ENCODE peak calls at places on chromosomes 2 and 18, in seven cellular contexts. K is HL-60, A is spleen, U is HepG2, E is suprapubic skin, V is endothelial cell of umbilical vein, M is prostate gland. Z is an unnamed sample.
A peak's percentile ranks its signal among the peaks of the same experiment; 100 is the strongest.

GRCh38 chr2:96169868-96170507 is 24.7 kb upstream of the DUSP2 start:
- DNase-seq in K (no peak), A (no peak), U (no peak), E (no peak), V (no peak), M (no peak), Z (no peak)

GRCh38 chr18:6683112-6683876 is 46.2 kb upstream of the ARHGAP28 start:
- DNase-seq in K (no peak), A (no peak), U (no peak), E (no peak), V (peak; percentile 57), M (no peak), Z (no peak)

GRCh38 chr2:219298759-219299371 is 10.3 kb downstream of the PTPRN start:
- DNase-seq in K (peak; percentile 65), A (peak; percentile 95), U (peak; percentile 68), E (peak; percentile 89), V (peak; percentile 67), M (peak; percentile 85), Z (peak; percentile 90)

GRCh38 chr2:10987439-10987838 is 75.7 kb downstream of the KCNF1 start:
- DNase-seq in K (no peak), A (no peak), U (no peak), E (no peak), V (no peak), M (no peak), Z (no peak)

GRCh38 chr2:2775018-2775417 is 443.9 kb upstream of the MYT1L start:
- DNase-seq in K (no peak), A (no peak), U (no peak), E (no peak), V (no peak), M (no peak), Z (no peak)

GRCh38 chr18:76913583-76913982 is 91.2 kb downstream of the ZNF236 start:
- DNase-seq in K (no peak), A (no peak), U (no peak), E (no peak), V (no peak), M (no peak), Z (no peak)

GRCh38 chr2:99689135-99689742 is 199.4 kb upstream of the REV1 start:
- DNase-seq in K (no peak), A (no peak), U (no peak), E (no peak), V (no peak), M (no peak), Z (no peak)

GRCh38 chr18:58087928-58088722 is 44.1 kb downstream of the NEDD4L start:
- DNase-seq in K (no peak), A (no peak), U (no peak), E (no peak), V (no peak), M (peak; percentile 67), Z (no peak)

GRCh38 chr18:62717059-62717849 is 1.9 kb downstream of the PHLPP1 start:
- DNase-seq in K (peak; percentile 65), A (no peak), U (peak; percentile 48), E (peak; percentile 74), V (peak; percentile 58), M (peak; percentile 65), Z (no peak)

GRCh38 chr18:44939037-44939665 is 258.5 kb downstream of the SETBP1 start:
- DNase-seq in K (no peak), A (no peak), U (no peak), E (no peak), V (no peak), M (no peak), Z (no peak)

GRCh38 chr2:218329027-218329825 is 27.4 kb upstream of the CATIP start:
- DNase-seq in K (no peak), A (no peak), U (no peak), E (no peak), V (no peak), M (no peak), Z (no peak)

GRCh38 chr2:144522741-144523605 is 3.1 kb upstream of the ZEB2 start:
- DNase-seq in K (no peak), A (peak; percentile 80), U (no peak), E (peak; percentile 68), V (peak; percentile 39), M (no peak), Z (no peak)

GRCh38 chr2:199455533-199456382 is 2.0 kb downstream of the SATB2 start:
- DNase-seq in K (peak; percentile 66), A (peak; percentile 79), U (peak; percentile 80), E (peak; percentile 68), V (no peak), M (no peak), Z (peak; percentile 5)

GRCh38 chr18:848062-848795 is 36.2 kb upstream of the YES1 start:
- DNase-seq in K (no peak), A (no peak), U (peak; percentile 77), E (no peak), V (no peak), M (no peak), Z (no peak)
- TF ChIP-seq POLR2AphosphoS5 in K (no peak), A (no peak), U (peak; percentile 63), E (no peak), V (no peak), M (no peak), Z (no peak)

GRCh38 chr2:69097148-69097610 is 84.2 kb downstream of the ANTXR1 start:
- DNase-seq in K (no peak), A (no peak), U (peak; percentile 86), E (no peak), V (peak; percentile 61), M (no peak), Z (no peak)
- TF ChIP-seq POLR2AphosphoS5 in K (no peak), A (no peak), U (no peak), E (no peak), V (no peak), M (peak; percentile 6), Z (no peak)

GRCh38 chr2:107776333-107776732 is 50.4 kb upstream of the RGPD4 start:
- DNase-seq in K (no peak), A (no peak), U (no peak), E (no peak), V (no peak), M (no peak), Z (no peak)
- TF ChIP-seq POLR2AphosphoS5 in K (no peak), A (no peak), U (no peak), E (no peak), V (no peak), M (no peak), Z (no peak)

GRCh38 chr2:215531284-215531683 is 95.4 kb upstream of the FN1 start:
- DNase-seq in K (no peak), A (no peak), U (no peak), E (no peak), V (peak; percentile 93), M (no peak), Z (no peak)
- TF ChIP-seq POLR2AphosphoS5 in K (no peak), A (no peak), U (no peak), E (no peak), V (no peak), M (no peak), Z (no peak)

GRCh38 chr18:35376742-35377695 is at the start of gene ZNF396:
- DNase-seq in K (peak; percentile 72), A (peak; percentile 95), U (peak; percentile 52), E (peak; percentile 93), V (peak; percentile 41), M (peak; percentile 70), Z (peak; percentile 73)
- TF ChIP-seq POLR2AphosphoS5 in K (no peak), A (peak; percentile 75), U (no peak), E (no peak), V (peak; percentile 24), M (peak; percentile 40), Z (no peak)

GRCh38 chr2:109487237-109487869 is 126.4 kb downstream of the SEPTIN10 start:
- DNase-seq in K (no peak), A (no peak), U (no peak), E (no peak), V (peak; percentile 67), M (no peak), Z (no peak)
- TF ChIP-seq POLR2AphosphoS5 in K (no peak), A (no peak), U (no peak), E (no peak), V (no peak), M (no peak), Z (no peak)

DNA sequence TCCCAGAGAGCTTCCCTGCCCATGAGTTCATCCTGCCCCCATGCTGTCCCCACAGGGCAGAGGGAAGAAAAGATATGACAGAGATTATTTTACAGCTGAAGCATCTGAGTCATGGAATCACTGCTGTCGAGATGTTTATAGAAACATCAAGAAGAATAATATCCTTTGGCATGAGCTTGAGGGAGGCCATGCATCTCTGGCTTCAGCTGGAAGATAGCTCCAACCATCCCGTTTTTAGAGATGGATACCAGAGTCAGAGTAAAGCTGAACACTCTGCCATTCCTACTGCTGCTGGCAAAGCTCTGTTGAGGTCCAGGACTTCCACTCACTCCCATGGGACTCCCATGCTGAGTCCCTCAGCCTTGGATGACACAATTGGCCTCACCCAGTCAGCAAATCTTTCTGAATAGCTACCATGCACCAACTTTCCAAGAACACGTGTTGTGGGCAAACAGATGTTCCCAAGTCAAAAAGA is 167.8 kb downstream of the TTC32 start:
- DNase-seq in K (no peak), A (no peak), U (no peak), E (no peak), V (no peak), M (no peak), Z (no peak)
- TF ChIP-seq POLR2AphosphoS5 in K (no peak), A (no peak), U (no peak), E (no peak), V (no peak), M (peak; percentile 41), Z (no peak)

GRCh38 chr18:21289843-21290242 is 47.8 kb downstream of the GREB1L start:
- DNase-seq in K (no peak), A (no peak), U (no peak), E (no peak), V (no peak), M (no peak), Z (no peak)
- TF ChIP-seq POLR2AphosphoS5 in K (no peak), A (no peak), U (no peak), E (no peak), V (no peak), M (no peak), Z (no peak)

DNA sequence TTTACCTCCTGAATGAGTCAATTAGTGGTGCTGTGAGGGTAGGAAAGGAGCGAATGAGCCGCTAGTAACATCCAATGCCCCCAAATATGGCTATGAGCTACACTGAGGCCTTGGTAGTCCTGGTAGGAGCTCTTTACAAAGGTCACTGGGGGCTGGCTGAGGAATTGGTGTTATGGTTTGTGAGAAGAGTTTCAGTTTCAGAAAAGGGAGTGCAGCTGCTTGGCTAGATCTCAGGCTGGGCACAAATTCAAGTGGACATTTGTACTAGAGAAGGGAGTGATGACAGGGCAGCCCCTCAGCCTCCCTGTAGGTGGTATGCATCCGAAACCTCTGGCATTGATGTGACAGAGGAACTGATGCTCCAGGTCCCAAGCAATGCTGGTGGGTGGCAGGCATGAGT is 13.9 kb upstream of the PAIP2B start:
- DNase-seq in K (no peak), A (no peak), U (no peak), E (no peak), V (no peak), M (no peak), Z (no peak)
- TF ChIP-seq POLR2AphosphoS5 in K (no peak), A (no peak), U (no peak), E (no peak), V (no peak), M (no peak), Z (no peak)